ENCODE peak calls at places on chromosomes 12 and 14, in five cellular contexts. G is H1, D is HepG2, A is NT2/D1, J is GM12878. B is an unnamed sample.

GRCh38 chr12:110039085-110039807 is 9.1 kb downstream of the C12orf76 start:
- DNase-seq in D (peak), A (no peak), J (no peak), G (no peak), B (no peak)

GRCh38 chr14:48690349-48690748 is 895.8 kb downstream of the RPS29 start:
- DNase-seq in G (no peak), D (no peak), J (no peak), A (no peak), B (peak)

GRCh38 chr12:1007994-1008393 is 17.0 kb downstream of the ERC1 start:
- DNase-seq in J (no peak), A (no peak), G (no peak), D (no peak), B (no peak)

GRCh38 chr12:93429852-93430251 is 11.9 kb downstream of the UBE2N start:
- DNase-seq in D (no peak), A (no peak), J (no peak), G (no peak), B (no peak)

GRCh38 chr14:59918824-59919581 is 941 bp upstream of the LRRC9 start:
- DNase-seq in G (no peak), A (no peak), D (peak), J (no peak), B (peak)

GRCh38 chr12:101172316-101172715 is 37.7 kb downstream of the SLC5A8 start:
- DNase-seq in D (peak), A (peak), J (no peak), G (peak), B (peak)

GRCh38 chr12:112473056-112473455 is 54.3 kb downstream of the PTPN11 start:
- DNase-seq in G (no peak), A (peak), D (no peak), J (no peak), B (peak)

GRCh38 chr12:131947482-131948027 is 2.2 kb upstream of the EP400 start:
- DNase-seq in J (no peak), D (no peak), A (no peak), G (no peak), B (no peak)

GRCh38 chr14:98203421-98203820 is 1068.6 kb downstream of the BCL11B start:
- DNase-seq in J (no peak), D (no peak), G (no peak), A (no peak), B (no peak)

GRCh38 chr14:91299483-91300115 is 55.1 kb upstream of the GPR68 start:
- DNase-seq in A (no peak), G (no peak), J (no peak), D (no peak), B (no peak)

GRCh38 chr12:51984657-51985056 is 22.1 kb upstream of the TAMALIN start:
- DNase-seq in J (no peak), D (no peak), A (no peak), G (no peak), B (no peak)

GRCh38 chr12:48980389-48980952 is 2.3 kb downstream of the WNT1 start:
- DNase-seq in G (peak), D (no peak), A (no peak), J (no peak), B (no peak)

GRCh38 chr14:72510566-72510965 is 383.3 kb downstream of the DPF3 start:
- DNase-seq in D (no peak), G (no peak), J (no peak), A (no peak), B (no peak)

GRCh38 chr12:55730447-55730820 is 1.6 kb upstream of the CD63 start:
- DNase-seq in D (no peak), G (no peak), A (no peak), J (no peak), B (no peak)

GRCh38 chr14:70514168-70515069 is 20.4 kb downstream of the ADAM20 start:
- DNase-seq in A (no peak), D (no peak), G (no peak), J (no peak), B (no peak)

GRCh38 chr14:90700928-90701776 is 115.1 kb downstream of the TTC7B start:
- DNase-seq in G (no peak), J (no peak), D (no peak), A (no peak), B (no peak)

GRCh38 chr12:47079365-47079893 is at the start of gene PCED1B:
- DNase-seq in D (peak), A (no peak), J (no peak), G (peak), B (peak)

DNA sequence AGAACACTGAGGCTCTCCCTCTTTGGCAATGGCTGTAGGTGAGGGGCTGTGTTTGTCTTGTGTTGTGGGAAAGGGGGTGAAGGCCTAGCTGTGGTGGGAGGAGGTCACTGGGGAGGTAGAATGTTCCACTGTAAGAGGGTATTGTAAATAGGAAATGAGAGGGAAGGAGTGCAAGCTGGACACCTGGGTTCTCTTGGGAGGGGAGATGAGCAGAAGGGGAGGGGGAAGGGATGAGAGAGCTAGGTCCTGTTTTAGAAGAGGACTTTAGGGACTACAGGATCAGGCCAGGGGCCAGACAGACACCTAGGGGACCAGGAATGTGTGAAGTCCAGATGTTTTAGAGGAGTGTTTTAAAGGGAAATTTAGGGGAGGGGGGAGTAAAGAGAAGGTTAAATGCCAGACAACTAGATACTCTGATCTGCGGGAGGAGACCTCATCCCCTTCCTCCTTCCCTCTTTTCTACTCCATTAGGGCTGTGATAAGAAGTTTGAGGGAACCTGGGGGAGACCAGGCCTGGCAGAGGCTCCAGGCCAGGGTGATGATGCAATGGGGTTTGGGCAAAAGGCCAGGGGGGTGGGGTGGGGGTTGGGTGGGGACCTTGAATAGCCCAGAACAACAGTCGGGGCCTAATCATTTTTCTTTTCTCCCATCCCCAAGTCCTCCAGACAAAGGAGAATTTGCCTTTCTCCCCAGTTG is 2.0 kb downstream of the ITGA5 start:
- DNase-seq in G (no peak), D (no peak), A (no peak), J (no peak), B (no peak)
- TF ChIP-seq SUZ12 in G (no peak), D (no peak), A (no peak), J (no peak), B (no peak)

DNA sequence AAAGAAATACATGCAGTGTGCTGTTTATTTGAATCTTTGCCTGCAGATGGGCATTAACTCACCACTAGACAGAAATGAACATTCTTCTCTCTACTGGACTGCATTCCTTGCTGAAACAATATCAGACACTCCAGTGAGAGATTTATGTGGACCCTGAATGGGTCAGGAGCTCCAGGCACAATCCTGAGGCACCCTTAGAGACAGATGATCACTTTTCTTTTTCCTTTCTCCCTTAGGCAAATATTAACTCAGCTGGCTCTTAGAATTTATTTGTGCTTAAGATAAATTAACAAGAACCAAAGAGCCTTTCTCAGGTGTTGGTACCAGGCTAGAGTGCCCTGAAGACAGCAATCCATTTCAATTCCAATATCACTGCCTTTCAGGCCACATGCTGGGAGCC is 173.0 kb downstream of the EMP1 start:
- DNase-seq in J (no peak), D (no peak), G (peak), A (no peak), B (no peak)
- TF ChIP-seq SUZ12 in J (no peak), D (no peak), G (no peak), A (no peak), B (no peak)

GRCh38 chr12:29316772-29317171 is 64.2 kb downstream of the ERGIC2 start:
- DNase-seq in D (no peak), A (peak), J (no peak), G (no peak), B (no peak)
- TF ChIP-seq SUZ12 in D (no peak), A (no peak), J (no peak), G (no peak), B (no peak)

DNA sequence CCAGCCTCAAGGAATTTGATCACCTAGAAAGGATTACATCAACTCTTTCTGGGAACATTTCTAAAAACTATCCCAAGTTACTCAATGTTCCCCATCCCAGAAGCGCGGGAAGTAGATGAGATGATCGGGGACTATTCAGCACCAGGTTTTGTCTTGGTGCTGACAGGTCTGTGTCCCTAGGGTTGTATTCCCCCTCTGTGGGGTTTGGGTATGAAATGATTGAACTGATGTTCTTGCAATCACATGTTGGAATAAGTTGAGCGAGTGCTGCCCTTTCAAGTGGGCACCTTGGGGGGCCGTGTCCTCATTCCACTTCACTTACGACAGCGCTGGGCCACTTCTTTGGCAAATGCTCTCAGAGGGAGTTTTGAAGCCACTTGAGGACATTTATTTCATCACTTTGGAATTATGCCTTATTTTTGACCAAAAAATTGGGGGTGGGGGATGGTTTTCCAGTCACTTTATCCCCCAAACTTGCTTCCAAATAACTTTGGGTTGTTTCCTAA is 69.8 kb downstream of the RFX4 start:
- DNase-seq in A (no peak), D (no peak), G (no peak), J (no peak), B (no peak)
- TF ChIP-seq SUZ12 in A (no peak), D (no peak), G (no peak), J (no peak), B (no peak)

GRCh38 chr12:8692573-8692972 is 5.2 kb upstream of the RIMKLB start:
- DNase-seq in D (no peak), A (peak), G (peak), J (no peak), B (peak)
- TF ChIP-seq SUZ12 in D (no peak), A (no peak), G (no peak), J (no peak), B (no peak)

B was measured in HEK293T.